ENCODE peak calls at places on chromosomes 2 and 18, in five cellular contexts. P is PC-9, J is fibroblast of mammary gland, C is heart left ventricle, Z is astrocyte of the spinal cord. V is an unnamed sample.

GRCh38 chr2:201127570-201127969 is 11.6 kb downstream of the CFLAR start:
- DNase-seq in C (peak), J (peak), Z (peak), P (no peak), V (peak)

GRCh38 chr2:64092502-64092901 is 51.7 kb downstream of the PELI1 start:
- DNase-seq in Z (no peak), P (no peak), J (no peak), C (no peak), V (no peak)

GRCh38 chr2:62662131-62662530 is 43.4 kb upstream of the EHBP1 start:
- DNase-seq in C (no peak), Z (no peak), P (no peak), J (no peak), V (no peak)

GRCh38 chr2:95333056-95333455 is 35.9 kb downstream of the KCNIP3 start:
- DNase-seq in J (no peak), P (no peak), C (no peak), Z (no peak), V (no peak)

GRCh38 chr18:27844416-27844792 is 332.5 kb downstream of the CDH2 start:
- DNase-seq in C (no peak), J (peak), P (no peak), Z (peak), V (peak)

GRCh38 chr2:47688561-47688960 is 94.4 kb upstream of the MSH6 start:
- DNase-seq in J (no peak), P (peak), Z (peak), C (no peak), V (no peak)

GRCh38 chr2:200405599-200406298 is 99.3 kb downstream of the SPATS2L start:
- DNase-seq in J (peak), C (no peak), P (peak), Z (peak), V (peak)

GRCh38 chr2:43754180-43754579 is 19.7 kb upstream of the DYNC2LI1 start:
- DNase-seq in C (no peak), J (no peak), P (no peak), Z (no peak), V (no peak)

GRCh38 chr2:3492951-3493609 is 26.3 kb downstream of the ADI1 start:
- DNase-seq in J (peak), Z (peak), C (no peak), P (no peak), V (peak)

GRCh38 chr2:9247177-9247576 is 40.6 kb downstream of the ASAP2 start:
- DNase-seq in C (no peak), Z (no peak), P (no peak), J (no peak), V (no peak)

GRCh38 chr2:56128235-56128634 is 55.6 kb upstream of the CCDC85A start:
- DNase-seq in P (no peak), J (peak), Z (no peak), C (no peak), V (no peak)

GRCh38 chr2:127526940-127527804 is 883 bp upstream of the IWS1 start:
- DNase-seq in P (peak), Z (no peak), C (no peak), J (no peak), V (no peak)
- TF ChIP-seq CTCF in P (no peak), Z (no peak), C (no peak), J (no peak), V (peak)

GRCh38 chr2:217943379-217944321 is 59.1 kb downstream of the TNS1 start:
- DNase-seq in P (peak), J (peak), C (peak), Z (peak), V (no peak)
- H3K4me3 ChIP-seq in P (no peak), J (no peak), C (peak), Z (peak), V (peak)

GRCh38 chr2:137467246-137467862 is 496.9 kb upstream of the HNMT start:
- DNase-seq in J (peak), C (peak), P (no peak), Z (peak), V (peak)
- TF ChIP-seq CTCF in J (peak), C (peak), P (peak), Z (peak), V (peak)

GRCh38 chr2:101328474-101329007 is 20.0 kb upstream of the RNF149 start:
- DNase-seq in C (no peak), J (peak), P (peak), Z (peak), V (no peak)

GRCh38 chr2:101327863-101328394 is 19.4 kb upstream of the RNF149 start:
- DNase-seq in P (peak), C (no peak), J (no peak), Z (no peak), V (no peak)

GRCh38 chr2:101331202-101331601 is 22.7 kb upstream of the RNF149 start:
- DNase-seq in Z (no peak), C (no peak), P (no peak), J (no peak), V (no peak)

GRCh38 chr2:101330253-101330921 is 21.9 kb upstream of the RNF149 start:
- DNase-seq in Z (peak), J (no peak), C (peak), P (no peak), V (no peak)

GRCh38 chr2:101329026-101329425 is 20.5 kb upstream of the RNF149 start:
- DNase-seq in P (no peak), J (no peak), Z (no peak), C (no peak), V (no peak)
- H3K4me3 ChIP-seq in P (peak), J (no peak), Z (no peak), C (no peak), V (no peak)

V was measured in astrocyte of the cerebellum.